ENCODE peak calls at places on chromosomes 13 and 19, in five cellular contexts. O is GM12891; N is stimulated activated CD4-positive, alpha-beta T cell treated with anti-CD3 and anti-CD28 coated beads, Interleukin-15, amount 100 ng/mL, for 1 hour; F is ELR; W is cardiac muscle cell. I is an unnamed sample.

GRCh38 chr13:109569938-109570711 is 216.3 kb downstream of the IRS2 start:
- DNase-seq in W (no peak), O (peak), N (no peak), F (no peak), I (peak)

GRCh38 chr19:54739587-54740497 is 1.5 kb downstream of the KIR2DL3 start:
- DNase-seq in N (no peak), F (no peak), W (no peak), O (no peak), I (no peak)

GRCh38 chr13:33918199-33918932 is 100.4 kb downstream of the RFC3 start:
- DNase-seq in F (peak), N (no peak), W (peak), O (no peak), I (no peak)

GRCh38 chr19:52689804-52690394 is 44.9 kb downstream of the ZNF611 start:
- DNase-seq in O (no peak), F (peak), W (peak), N (peak), I (peak)

GRCh38 chr19:11453468-11454341 is 18.3 kb downstream of the PRKCSH start:
- DNase-seq in N (no peak), O (no peak), W (no peak), F (no peak), I (no peak)

GRCh38 chr19:23404676-23405075 is 9.4 kb upstream of the ZNF91 start:
- DNase-seq in O (no peak), N (no peak), W (no peak), F (no peak), I (no peak)

GRCh38 chr13:23384111-23384510 is 49.4 kb downstream of the SACS start:
- DNase-seq in F (peak), W (no peak), N (no peak), O (no peak), I (peak)

GRCh38 chr19:4256563-4256962 is 9.7 kb downstream of the YJU2 start:
- DNase-seq in W (no peak), N (no peak), O (no peak), F (peak), I (no peak)

GRCh38 chr19:41799444-41800000 is 3.1 kb downstream of the CEACAM3 start:
- DNase-seq in W (no peak), O (no peak), F (no peak), N (no peak), I (no peak)

GRCh38 chr19:4701557-4701956 is 22.1 kb downstream of the DPP9 start:
- DNase-seq in N (no peak), O (no peak), W (no peak), F (no peak), I (no peak)

GRCh38 chr13:41139296-41139966 is 6.8 kb upstream of the KBTBD6 start:
- DNase-seq in N (no peak), W (no peak), O (no peak), F (peak), I (no peak)

GRCh38 chr13:26112843-26113242 is 61.0 kb upstream of the SHISA2 start:
- DNase-seq in O (no peak), F (peak), N (no peak), W (no peak), I (no peak)